ENCODE peak calls at places on chromosomes 7 and 10, in six cellular contexts. D, V, G, T, S and Z are unnamed samples. For H3F3A, the result is how much of the 10 kb centered on the place peaks cover.

GRCh38 chr7:110721395-110721794 is 369.5 kb upstream of the LRRN3 start:
- DNase-seq in S (no peak), G (no peak), V (no peak), T (no peak), D (no peak), Z (no peak)

GRCh38 chr7:44284216-44284615 is 41.2 kb downstream of the CAMK2B start:
- DNase-seq in D (no peak), T (no peak), G (no peak), V (no peak), S (no peak), Z (no peak)

GRCh38 chr7:45695249-45695995 is 121.3 kb downstream of the ADCY1 start:
- DNase-seq in S (no peak), T (no peak), D (no peak), V (no peak), G (no peak), Z (no peak)

GRCh38 chr10:60572511-60573194 is 183.0 kb upstream of the ANK3 start:
- DNase-seq in D (peak), S (peak), V (peak), T (peak), G (peak), Z (no peak)

GRCh38 chr10:99533496-99534455 is 1.0 kb downstream of the NKX2-3 start:
- DNase-seq in G (no peak), T (no peak), V (peak), S (no peak), D (peak), Z (no peak)

GRCh38 chr10:109773818-109774440 is 149.4 kb downstream of the XPNPEP1 start:
- DNase-seq in S (peak), T (peak), V (peak), G (peak), D (peak), Z (no peak)

GRCh38 chr7:83588602-83589240 is 60.2 kb downstream of the SEMA3E start:
- DNase-seq in G (no peak), S (peak), D (peak), V (no peak), T (peak), Z (no peak)

GRCh38 chr10:110330675-110331074 is 26.0 kb upstream of the SMNDC1 start:
- DNase-seq in D (no peak), T (no peak), V (no peak), S (no peak), G (no peak), Z (no peak)

GRCh38 chr10:6103591-6103990 is 14.8 kb downstream of the RBM17 start:
- DNase-seq in T (no peak), G (no peak), D (no peak), S (no peak), V (no peak), Z (no peak)

GRCh38 chr10:34343764-34344163 is 471.3 kb downstream of the PARD3 start:
- DNase-seq in V (no peak), T (peak), D (no peak), S (peak), G (no peak), Z (no peak)

GRCh38 chr10:82982110-82982608 is 1107.2 kb downstream of the NRG3 start:
- DNase-seq in D (no peak), T (peak), V (no peak), S (peak), G (no peak), Z (no peak)

GRCh38 chr7:101717986-101718746 is 89.1 kb upstream of the MYL10 start:
- DNase-seq in S (no peak), D (no peak), V (no peak), T (peak), G (no peak), Z (no peak)

GRCh38 chr7:74083928-74084721 is 521 bp downstream of the LIMK1 start:
- DNase-seq in D (peak), V (no peak), G (peak), S (peak), T (peak), Z (peak)

GRCh38 chr7:36658603-36659516 is 65.4 kb downstream of the AOAH start:
- DNase-seq in V (peak), G (no peak), D (peak), S (peak), T (peak), Z (no peak)

GRCh38 chr7:50614721-50615518 is 49.7 kb upstream of the DDC start:
- DNase-seq in G (peak), D (no peak), V (no peak), T (no peak), S (peak), Z (no peak)

GRCh38 chr10:114309111-114309651 is 70.1 kb downstream of the VWA2 start:
- DNase-seq in S (no peak), V (no peak), T (peak), G (no peak), D (no peak), Z (no peak)

GRCh38 chr7:69790915-69791473 is 192.7 kb downstream of the AUTS2 start:
- DNase-seq in S (no peak), D (no peak), T (no peak), G (no peak), V (no peak), Z (no peak)

GRCh38 chr10:78255796-78256638 is 222.4 kb downstream of the RPS24 start:
- DNase-seq in D (no peak), G (no peak), T (peak), S (peak), V (no peak), Z (peak)

GRCh38 chr10:126376956-126377355 is 11.3 kb downstream of the ADAM12 start:
- DNase-seq in T (peak), G (peak), D (no peak), S (peak), V (no peak), Z (peak)

GRCh38 chr10:28331821-28332220 is 29.0 kb upstream of the MPP7 start:
- DNase-seq in V (no peak), D (no peak), T (peak), S (peak), G (no peak), Z (no peak)

GRCh38 chr10:82888809-82889455 is 1013.9 kb downstream of the NRG3 start:
- DNase-seq in V (peak), S (no peak), D (peak), G (no peak), T (no peak), Z (no peak)

GRCh38 chr10:78579995-78580394 is 488.8 kb upstream of the ZMIZ1 start:
- DNase-seq in D (no peak), G (no peak), V (peak), T (no peak), S (peak), Z (peak)

DNA sequence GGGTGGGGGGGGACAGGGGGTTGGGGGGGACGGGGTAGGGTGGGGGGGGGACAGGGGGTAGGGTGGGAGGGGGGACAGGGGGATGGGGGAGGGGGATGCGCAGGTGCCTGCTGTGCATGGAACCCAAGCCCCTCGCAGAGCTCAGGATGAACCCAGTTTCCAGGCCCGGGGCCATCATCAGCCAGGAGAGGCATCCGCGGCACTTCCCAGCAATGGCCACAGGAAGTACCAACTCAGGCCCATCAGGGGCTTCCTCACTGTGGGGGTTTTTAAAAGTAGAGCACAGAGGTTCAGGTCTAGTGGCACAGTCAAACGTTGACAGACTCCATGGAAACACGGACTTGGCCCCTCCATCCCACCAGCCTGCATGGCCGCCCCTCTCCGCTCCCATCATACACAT is 172.7 kb downstream of the DIP2C start:
- DNase-seq in S (no peak), V (no peak), G (no peak), D (no peak), T (peak), Z (no peak)
- H3F3A ChIP-seq in S (under half), V (under half), G (under half), D (under half), T (under half), Z (under half)

GRCh38 chr7:156059374-156059773 is 247.1 kb upstream of the SHH start:
- DNase-seq in S (no peak), V (no peak), G (no peak), D (no peak), T (no peak), Z (no peak)
- TF ChIP-seq EZH2 in S (no peak), V (no peak), G (no peak), D (no peak), T (no peak), Z (no peak)

GRCh38 chr10:14876764-14877163 is 1.9 kb upstream of the SUV39H2 start:
- DNase-seq in G (no peak), D (no peak), V (no peak), S (no peak), T (no peak), Z (no peak)

GRCh38 chr10:14879055-14879800 is 562 bp downstream of the SUV39H2 start:
- DNase-seq in S (no peak), V (peak), T (peak), D (peak), G (peak), Z (no peak)

GRCh38 chr10:14878266-14879054 is at the start of gene SUV39H2:
- DNase-seq in V (peak), D (peak), S (peak), T (peak), G (peak), Z (peak)

GRCh38 chr10:14880201-14880600 is 1.5 kb downstream of the SUV39H2 start:
- DNase-seq in V (no peak), G (no peak), D (peak), T (peak), S (peak), Z (no peak)

DNA sequence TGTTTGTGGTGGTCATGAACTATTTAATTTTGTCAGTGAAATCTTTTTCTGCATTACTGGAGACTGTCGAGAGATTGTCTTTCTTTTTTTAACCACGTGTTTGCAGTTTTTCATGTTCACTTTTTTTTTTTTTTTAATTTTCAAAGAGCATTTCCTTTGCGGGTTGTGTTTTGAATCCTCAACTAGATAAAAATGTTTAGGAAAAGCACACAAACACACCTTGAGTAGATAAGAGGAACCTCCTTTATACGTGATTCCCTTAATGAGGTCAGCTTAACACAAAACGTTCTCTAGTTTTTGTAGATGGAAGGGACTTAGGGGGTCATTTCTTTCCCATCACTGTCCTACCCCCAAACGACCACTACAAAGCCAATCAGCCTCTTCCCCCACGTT is 1.1 kb downstream of the SUV39H2 start:
- DNase-seq in S (no peak), V (no peak), D (peak), T (no peak), G (no peak), Z (no peak)
- H3K4me3 ChIP-seq in S (peak), V (peak), D (peak), T (peak), G (peak), Z (peak)

GRCh38 chr7:55127135-55127551 is 108.3 kb downstream of the EGFR start:
- DNase-seq in T (peak), S (no peak), V (no peak), G (no peak), D (no peak), Z (no peak)

GRCh38 chr7:55127622-55128081 is 108.8 kb downstream of the EGFR start:
- DNase-seq in V (no peak), G (no peak), S (peak), D (no peak), T (peak), Z (no peak)

GRCh38 chr7:55130079-55130476 is 111.3 kb downstream of the EGFR start:
- DNase-seq in G (no peak), D (no peak), V (peak), T (peak), S (no peak), Z (no peak)

GRCh38 chr7:55129409-55130078 is 110.7 kb downstream of the EGFR start:
- DNase-seq in V (no peak), T (peak), S (peak), D (no peak), G (no peak), Z (peak)

GRCh38 chr7:55128693-55129394 is 110.0 kb downstream of the EGFR start:
- DNase-seq in S (no peak), D (no peak), G (no peak), T (peak), V (peak), Z (no peak)
- H3F3A ChIP-seq in S (under half), D (under half), G (under half), T (half or more), V (under half), Z (half or more)

GRCh38 chr7:77416621-77417371 is 647 bp upstream of the GSAP start:
- DNase-seq in G (peak), S (no peak), D (no peak), T (no peak), V (no peak), Z (no peak)
- TF ChIP-seq EZH2 in G (no peak), S (no peak), D (no peak), T (no peak), V (no peak), Z (no peak)